ENCODE peak calls at places on chromosomes 5 and 9, in four cellular contexts. One of them, this sample, is unnamed.

GRCh38 chr5:65926893-65927292 is 518 bp downstream of the ERBIN start:
- DNase-seq in progenitor cell of endocrine pancreas: no peak
- DNase-seq in islet precursor cell: no peak
- DNase-seq in NCI-H774: no peak
- DNase-seq in this sample: peak

GRCh38 chr5:181100121-181101015 is 30.6 kb downstream of the OR2V1 start:
- DNase-seq in progenitor cell of endocrine pancreas: no peak
- DNase-seq in islet precursor cell: peak
- DNase-seq in NCI-H774: no peak
- DNase-seq in this sample: peak

GRCh38 chr9:131722260-131722659 is 17.6 kb downstream of the RAPGEF1 start:
- DNase-seq in progenitor cell of endocrine pancreas: no peak
- DNase-seq in islet precursor cell: no peak
- DNase-seq in NCI-H774: no peak
- DNase-seq in this sample: peak

GRCh38 chr5:160432815-160433214 is 11.2 kb downstream of the PTTG1 start:
- DNase-seq in progenitor cell of endocrine pancreas: no peak
- DNase-seq in islet precursor cell: no peak
- DNase-seq in NCI-H774: no peak
- DNase-seq in this sample: no peak

GRCh38 chr5:101458587-101458986 is 555.5 kb upstream of the ST8SIA4 start:
- DNase-seq in progenitor cell of endocrine pancreas: no peak
- DNase-seq in islet precursor cell: no peak
- DNase-seq in NCI-H774: no peak
- DNase-seq in this sample: no peak

GRCh38 chr5:54580997-54581741 is 63.6 kb downstream of the SNX18 start:
- DNase-seq in progenitor cell of endocrine pancreas: no peak
- DNase-seq in islet precursor cell: no peak
- DNase-seq in NCI-H774: no peak
- DNase-seq in this sample: peak

GRCh38 chr5:39519566-39520231 is 94.9 kb upstream of the DAB2 start:
- DNase-seq in progenitor cell of endocrine pancreas: no peak
- DNase-seq in islet precursor cell: no peak
- DNase-seq in NCI-H774: no peak
- DNase-seq in this sample: no peak

GRCh38 chr5:72267685-72268084 is 52.4 kb downstream of the MRPS27 start:
- DNase-seq in progenitor cell of endocrine pancreas: no peak
- DNase-seq in islet precursor cell: no peak
- DNase-seq in NCI-H774: no peak
- DNase-seq in this sample: no peak

GRCh38 chr9:117253256-117253655 is 161.6 kb downstream of the ASTN2 start:
- DNase-seq in progenitor cell of endocrine pancreas: no peak
- DNase-seq in islet precursor cell: peak
- DNase-seq in NCI-H774: no peak
- DNase-seq in this sample: peak

GRCh38 chr5:56801256-56801655 is 14.1 kb upstream of the MAP3K1 start:
- DNase-seq in progenitor cell of endocrine pancreas: no peak
- DNase-seq in islet precursor cell: no peak
- DNase-seq in NCI-H774: no peak
- DNase-seq in this sample: no peak

This sample was measured in ELF-1.